ENCODE peak calls at places on chromosomes 2 and 18, in five cellular contexts. G is cardiac muscle cell, W is adrenal gland, N is GM12878, H is fibroblast of lung. Y is an unnamed sample.

GRCh38 chr2:177282101-177282573 is 17.6 kb upstream of the NFE2L2 start:
- DNase-seq in G (peak), W (no peak), N (no peak), H (no peak), Y (no peak)

GRCh38 chr2:214574077-214574775 is 163.4 kb downstream of the VWC2L start:
- DNase-seq in G (no peak), W (no peak), N (no peak), H (no peak), Y (no peak)

GRCh38 chr18:23994361-23994902 is 20.1 kb upstream of the TTC39C start:
- DNase-seq in G (peak), W (peak), N (no peak), H (peak), Y (no peak)

GRCh38 chr2:156437272-156437671 is 1.1 kb downstream of the GPD2 start:
- DNase-seq in G (peak), W (peak), N (no peak), H (no peak), Y (no peak)

GRCh38 chr2:200258881-200259576 is 47.5 kb upstream of the SPATS2L start:
- DNase-seq in G (no peak), W (no peak), N (no peak), H (no peak), Y (no peak)

GRCh38 chr18:60193780-60194179 is 178.8 kb downstream of the MC4R start:
- DNase-seq in G (no peak), W (no peak), N (no peak), H (no peak), Y (no peak)

GRCh38 chr2:30559544-30559943 is 112.5 kb downstream of the LCLAT1 start:
- DNase-seq in G (no peak), W (no peak), N (no peak), H (no peak), Y (no peak)

GRCh38 chr2:94986392-94986963 is 39.0 kb upstream of the MAL start:
- DNase-seq in G (peak), W (peak), N (peak), H (peak), Y (peak)

GRCh38 chr2:44063007-44063406 is 67.2 kb upstream of the LRPPRC start:
- DNase-seq in G (no peak), W (no peak), N (no peak), H (no peak), Y (no peak)

GRCh38 chr2:139099721-139100120 is 319.5 kb upstream of the NXPH2 start:
- DNase-seq in G (no peak), W (no peak), N (no peak), H (peak), Y (no peak)

GRCh38 chr18:78918707-78919106 is 60.9 kb upstream of the SALL3 start:
- DNase-seq in G (no peak), W (no peak), N (no peak), H (no peak), Y (no peak)

GRCh38 chr2:111617804-111618576 is 266.0 kb downstream of the ANAPC1 start:
- DNase-seq in G (no peak), W (peak), N (no peak), H (no peak), Y (no peak)

GRCh38 chr2:17646096-17646554 is 105.6 kb downstream of the VSNL1 start:
- DNase-seq in G (peak), W (peak), N (peak), H (peak), Y (no peak)

GRCh38 chr2:2904721-2905340 is 472.8 kb downstream of the EIPR1 start:
- DNase-seq in G (no peak), W (no peak), N (no peak), H (no peak), Y (peak)

GRCh38 chr18:26961805-26962204 is 96.3 kb upstream of the AQP4 start:
- DNase-seq in G (no peak), W (no peak), N (no peak), H (no peak), Y (no peak)

GRCh38 chr2:239115616-239116015 is 267.7 kb downstream of the TWIST2 start:
- DNase-seq in G (no peak), W (no peak), N (no peak), H (no peak), Y (no peak)

GRCh38 chr2:215107229-215108056 is 31.0 kb downstream of the ABCA12 start:
- DNase-seq in G (no peak), W (no peak), N (no peak), H (no peak), Y (no peak)

GRCh38 chr2:133293544-133294270 is 274.6 kb downstream of the NCKAP5 start:
- DNase-seq in G (no peak), W (no peak), N (no peak), H (no peak), Y (no peak)

GRCh38 chr2:169824373-169825333 is at the start of gene METTL5:
- DNase-seq in G (peak), W (peak), N (peak), H (peak), Y (peak)

GRCh38 chr2:237441605-237442004 is 27.6 kb upstream of the COL6A3 start:
- DNase-seq in G (peak), W (no peak), N (no peak), H (peak), Y (no peak)

GRCh38 chr2:68182902-68183301 is 25.2 kb downstream of the PNO1 start:
- DNase-seq in G (no peak), W (no peak), N (no peak), H (no peak), Y (no peak)

GRCh38 chr2:164438490-164439205 is 182.6 kb downstream of the GRB14 start:
- DNase-seq in G (no peak), W (no peak), N (no peak), H (no peak), Y (no peak)
- TF ChIP-seq CTCF in G (no peak), W (no peak), N (no peak), H (no peak), Y (no peak)

GRCh38 chr2:28956890-28957289 is 24.2 kb upstream of the TOGARAM2 start:
- DNase-seq in G (peak), W (no peak), N (no peak), H (no peak), Y (peak)
- TF ChIP-seq CTCF in G (peak), W (no peak), N (no peak), H (peak), Y (peak)

DNA sequence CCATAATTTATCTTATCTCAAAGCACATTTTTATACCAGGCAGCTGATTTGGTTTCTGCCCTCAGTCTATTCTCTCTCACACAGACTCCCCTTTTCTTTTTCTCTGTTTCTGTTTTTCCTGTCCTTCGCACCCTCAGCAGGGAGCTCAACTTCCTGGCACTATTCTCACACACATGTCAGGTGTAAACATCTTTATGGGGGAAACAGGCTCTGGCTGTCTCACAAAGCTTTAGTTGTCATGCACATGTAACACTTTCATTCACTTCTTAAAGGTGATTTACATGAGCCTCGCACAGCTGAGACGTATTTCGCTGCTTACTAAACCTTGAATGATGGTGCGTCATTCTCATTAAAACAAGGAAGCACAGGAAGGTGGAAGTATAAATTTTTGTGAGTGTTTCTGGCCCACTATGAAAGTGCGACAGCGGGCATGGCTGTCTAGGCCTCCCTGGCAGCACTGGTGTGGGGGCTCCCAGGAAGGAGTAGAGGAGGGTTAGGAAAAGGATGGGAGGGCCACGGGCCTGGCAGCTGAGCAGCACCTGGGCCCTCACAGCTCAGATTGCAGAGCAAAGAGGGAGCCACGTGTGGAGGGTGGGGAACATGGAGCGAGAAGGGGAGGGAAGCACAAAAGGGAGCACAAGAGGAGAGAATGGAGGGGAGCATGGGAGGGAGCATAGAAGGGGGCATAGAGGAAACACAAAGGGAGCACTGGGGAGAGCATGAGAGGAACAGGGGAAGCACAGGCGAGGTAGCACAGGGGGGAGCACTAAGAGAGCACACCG is 46.2 kb upstream of the SNTG2 start:
- DNase-seq in G (no peak), W (no peak), N (no peak), H (no peak), Y (no peak)
- TF ChIP-seq CTCF in G (no peak), W (no peak), N (no peak), H (no peak), Y (no peak)

DNA sequence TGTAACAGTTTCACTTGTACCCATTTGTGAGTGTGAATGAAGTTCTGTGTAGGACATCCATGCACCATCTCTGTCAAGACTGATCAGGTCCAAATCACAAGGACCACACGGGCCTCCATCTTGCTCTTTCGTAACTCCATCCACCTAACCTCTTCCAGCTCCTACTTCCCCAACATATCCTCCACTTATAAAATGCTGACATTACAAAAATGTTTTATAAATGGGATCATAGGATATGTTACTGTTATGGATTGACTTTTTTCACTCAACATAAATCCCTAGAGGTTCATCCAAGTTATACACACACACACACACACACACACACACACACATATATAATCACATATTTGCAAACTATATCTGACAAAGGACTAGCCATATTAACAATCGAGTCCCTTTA is 476.8 kb downstream of the ZNF516 start:
- DNase-seq in G (no peak), W (no peak), N (no peak), H (no peak), Y (no peak)
- TF ChIP-seq CTCF in G (no peak), W (no peak), N (no peak), H (no peak), Y (no peak)

DNA sequence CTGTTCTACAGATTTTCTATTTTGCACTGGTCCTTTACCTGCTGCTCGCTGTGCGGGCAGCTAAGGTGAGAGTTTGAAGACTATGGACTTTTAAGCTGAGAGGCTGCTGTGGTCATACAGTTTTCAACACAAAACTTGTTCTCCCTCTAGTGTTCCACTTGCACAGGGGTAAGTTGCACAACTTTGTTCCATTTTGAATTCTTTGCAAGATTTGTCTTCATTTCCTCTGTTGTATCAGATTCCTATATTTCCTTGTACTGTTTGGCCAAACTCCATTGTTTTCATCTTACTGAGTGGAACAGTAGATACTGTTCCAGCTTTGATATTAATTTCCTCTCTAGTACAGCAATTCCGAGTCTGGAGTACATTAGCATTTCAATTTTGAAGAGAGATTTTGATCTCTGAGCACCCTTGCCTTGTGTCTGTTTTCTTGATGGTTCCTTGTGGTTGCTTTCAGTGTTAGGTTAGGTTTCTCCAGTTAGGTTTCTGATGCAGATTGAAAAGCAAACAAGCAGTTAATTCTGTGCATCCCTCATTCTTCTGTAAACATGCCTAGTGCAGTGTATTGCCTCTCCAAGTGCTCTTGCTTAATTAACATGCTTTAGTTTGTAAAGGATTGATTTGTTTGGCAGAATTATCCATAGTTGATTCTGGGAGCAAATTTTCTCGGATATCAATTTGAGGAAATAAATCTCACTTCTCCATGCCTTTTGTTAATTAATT is 188.8 kb downstream of the PTPRM start:
- DNase-seq in G (peak), W (no peak), N (no peak), H (no peak), Y (no peak)
- TF ChIP-seq CTCF in G (peak), W (no peak), N (no peak), H (peak), Y (no peak)

GRCh38 chr2:121184248-121184862 is 100.6 kb downstream of the TFCP2L1 start:
- DNase-seq in G (no peak), W (no peak), N (no peak), H (no peak), Y (no peak)
- TF ChIP-seq CTCF in G (no peak), W (no peak), N (no peak), H (no peak), Y (no peak)

GRCh38 chr18:13811993-13812392 is 12.0 kb upstream of the MC5R start:
- DNase-seq in G (no peak), W (no peak), N (no peak), H (no peak), Y (no peak)
- TF ChIP-seq CTCF in G (no peak), W (no peak), N (peak), H (no peak), Y (no peak)

DNA sequence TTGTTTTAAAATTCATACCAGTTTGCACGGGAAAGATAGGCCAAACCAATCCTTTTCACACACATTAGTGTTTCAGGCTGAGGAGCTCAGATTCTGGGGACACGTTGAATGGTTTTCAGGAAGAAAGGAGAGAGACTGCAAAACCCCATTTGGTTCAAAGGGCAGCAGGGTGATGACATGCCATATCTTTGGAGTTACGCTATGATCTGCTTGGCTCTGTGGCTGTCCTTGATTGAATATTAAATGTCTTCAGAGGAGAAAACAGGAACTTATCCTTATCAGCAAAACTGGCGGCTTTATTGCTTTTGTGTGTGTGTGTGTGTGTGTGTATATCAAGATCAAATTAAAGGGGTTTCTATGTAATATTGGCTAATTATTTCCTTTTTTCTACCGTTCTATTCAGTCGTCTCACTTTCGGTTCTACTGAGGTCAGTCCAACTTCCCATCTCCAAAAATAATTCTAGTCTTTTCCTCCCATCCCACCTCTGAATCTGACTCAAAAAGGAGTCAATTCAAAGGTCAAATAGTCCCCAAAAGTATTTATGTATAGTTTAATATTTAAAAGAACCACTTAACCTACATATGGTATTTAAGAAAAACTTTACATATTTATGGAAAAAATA is 292.9 kb upstream of the CCDC68 start:
- DNase-seq in G (peak), W (no peak), N (no peak), H (no peak), Y (no peak)
- TF ChIP-seq CTCF in G (no peak), W (no peak), N (no peak), H (no peak), Y (no peak)

DNA sequence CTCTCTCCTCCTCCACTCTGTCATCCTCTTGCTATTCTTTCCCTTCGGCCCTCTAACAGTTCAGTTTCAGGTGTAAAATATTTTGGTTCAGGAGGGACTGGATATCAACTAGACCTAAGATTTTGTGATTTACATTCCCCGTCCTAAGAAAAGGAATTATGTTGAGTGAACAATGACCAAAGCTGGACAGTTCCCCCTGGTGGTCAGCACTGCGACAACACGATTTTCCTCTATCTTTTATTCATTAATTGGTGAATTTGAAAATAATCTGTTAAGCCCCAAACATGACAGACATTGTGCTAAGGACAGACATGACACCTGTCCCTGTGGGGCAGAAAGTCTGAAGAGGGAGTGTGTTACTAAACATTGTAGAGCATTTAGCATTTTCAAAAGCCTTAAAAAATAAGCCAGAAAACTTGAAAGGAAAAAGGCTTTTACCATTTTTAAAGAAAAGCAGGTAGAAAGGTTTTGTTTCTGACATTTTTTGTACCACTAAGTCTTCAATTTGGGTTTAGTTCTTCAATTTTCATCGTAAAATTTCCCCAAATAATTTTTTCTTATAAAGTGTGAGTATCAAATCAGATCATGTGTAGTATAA is 28.4 kb upstream of the GTF2A1L start:
- DNase-seq in G (peak), W (peak), N (no peak), H (peak), Y (peak)
- TF ChIP-seq CTCF in G (peak), W (peak), N (peak), H (peak), Y (peak)

GRCh38 chr2:42929985-42930581 is 137.7 kb upstream of the HAAO start:
- DNase-seq in G (peak), W (no peak), N (no peak), H (peak), Y (peak)

GRCh38 chr2:42929577-42929984 is 137.2 kb upstream of the HAAO start:
- DNase-seq in G (no peak), W (no peak), N (no peak), H (no peak), Y (no peak)

GRCh38 chr2:42927334-42928160 is 135.2 kb upstream of the HAAO start:
- DNase-seq in G (no peak), W (no peak), N (no peak), H (no peak), Y (no peak)

GRCh38 chr2:42928161-42928691 is 135.8 kb upstream of the HAAO start:
- DNase-seq in G (no peak), W (no peak), N (no peak), H (no peak), Y (no peak)

GRCh38 chr2:42928692-42929576 is 136.6 kb upstream of the HAAO start:
- DNase-seq in G (peak), W (no peak), N (no peak), H (peak), Y (peak)
- TF ChIP-seq CTCF in G (peak), W (no peak), N (peak), H (peak), Y (peak)

Y was measured in glutamatergic neuron.